ENCODE peak calls at places on chromosomes 6 and 20, in eight cellular contexts. J, S, B, U, H, P, O and G are unnamed samples.

GRCh38 chr6:15593798-15594197 is 69.0 kb downstream of the DTNBP1 start:
- DNase-seq in J (no peak), S (peak; percentile 47), B (peak; percentile 27), U (no peak), H (no peak), P (no peak), O (no peak), G (no peak)

GRCh38 chr20:53513489-53514298 is 79.9 kb downstream of the ZNF217 start:
- DNase-seq in J (no peak), S (no peak), B (no peak), U (no peak), H (no peak), P (no peak), O (no peak), G (no peak)

GRCh38 chr20:58461899-58462298 is 53.3 kb downstream of the APCDD1L start:
- DNase-seq in J (no peak), S (no peak), B (no peak), U (no peak), H (no peak), P (no peak), O (no peak), G (no peak)

GRCh38 chr6:140437619-140438345 is 1063.3 kb upstream of the CITED2 start:
- DNase-seq in J (no peak), S (no peak), B (peak; percentile 4), U (no peak), H (no peak), P (no peak), O (no peak), G (no peak)

GRCh38 chr6:88238901-88239300 is 72.8 kb upstream of the CNR1 start:
- DNase-seq in J (no peak), S (no peak), B (no peak), U (no peak), H (no peak), P (no peak), O (no peak), G (no peak)

GRCh38 chr6:19153270-19153980 is 683.7 kb upstream of the ID4 start:
- DNase-seq in J (no peak), S (no peak), B (no peak), U (no peak), H (no peak), P (no peak), O (no peak), G (no peak)

GRCh38 chr6:39335780-39336541 is 13.5 kb upstream of the KCNK16 start:
- DNase-seq in J (no peak), S (no peak), B (no peak), U (no peak), H (no peak), P (no peak), O (no peak), G (no peak)

GRCh38 chr6:5086294-5086890 is 1.3 kb downstream of the PPP1R3G start:
- DNase-seq in J (no peak), S (no peak), B (no peak), U (no peak), H (peak; percentile 50), P (no peak), O (no peak), G (no peak)

GRCh38 chr6:106509420-106510089 is 119.7 kb downstream of the RTN4IP1 start:
- DNase-seq in J (no peak), S (no peak), B (no peak), U (no peak), H (peak; percentile 75), P (no peak), O (peak; percentile 83), G (no peak)

GRCh38 chr6:36121752-36122494 is 8.4 kb upstream of the MAPK13 start:
- DNase-seq in J (no peak), S (no peak), B (no peak), U (no peak), H (no peak), P (no peak), O (no peak), G (no peak)
- H3K27ac ChIP-seq in J (no peak overlapping the region), S (no peak overlapping the region), B (no peak overlapping the region), U (peak overlapping the region; percentile 57), H (no peak overlapping the region), P (no peak overlapping the region), O (no peak overlapping the region), G (no peak overlapping the region)

GRCh38 chr20:43776691-43777090 is 49.9 kb upstream of the GTSF1L start:
- DNase-seq in J (no peak), S (no peak), B (peak; percentile 8), U (peak; percentile 41), H (no peak), P (no peak), O (no peak), G (no peak)
- H3K4me1 ChIP-seq in J (no peaks in the 10 kb centered on the region), S (no peaks in the 10 kb centered on the region), B (no peaks in the 10 kb centered on the region), U (peaks cover 2% of the 10 kb centered on the region), H (no peaks in the 10 kb centered on the region), P (no peaks in the 10 kb centered on the region), O (peaks cover 2% of the 10 kb centered on the region), G (no peaks in the 10 kb centered on the region)

GRCh38 chr6:151753581-151753980 is 53.9 kb upstream of the ESR1 start:
- DNase-seq in J (no peak), S (no peak), B (no peak), U (peak; percentile 60), H (no peak), P (no peak), O (no peak), G (no peak)

GRCh38 chr6:151763303-151763702 is 44.2 kb upstream of the ESR1 start:
- DNase-seq in J (no peak), S (no peak), B (peak; percentile 21), U (peak; percentile 69), H (peak; percentile 4), P (peak; percentile 33), O (no peak), G (no peak)

GRCh38 chr6:151762817-151763216 is 44.7 kb upstream of the ESR1 start:
- DNase-seq in J (no peak), S (no peak), B (no peak), U (no peak), H (no peak), P (no peak), O (no peak), G (no peak)

GRCh38 chr6:151760486-151760885 is 47.0 kb upstream of the ESR1 start:
- DNase-seq in J (no peak), S (no peak), B (no peak), U (no peak), H (no peak), P (no peak), O (no peak), G (no peak)

GRCh38 chr6:151757506-151757955 is 50.0 kb upstream of the ESR1 start:
- DNase-seq in J (no peak), S (no peak), B (no peak), U (no peak), H (no peak), P (no peak), O (no peak), G (no peak)
- H3K27ac ChIP-seq in J (no peak overlapping the region), S (no peak overlapping the region), B (no peak overlapping the region), U (no peak overlapping the region), H (no peak overlapping the region), P (peak overlapping the region; percentile 70), O (no peak overlapping the region), G (no peak overlapping the region)

GRCh38 chr6:112562348-112563220 is 215.5 kb downstream of the RFPL4B start:
- DNase-seq in J (no peak), S (no peak), B (peak; percentile 73), U (no peak), H (no peak), P (no peak), O (no peak), G (no peak)
- H3K4me1 ChIP-seq in J (no peaks in the 10 kb centered on the region), S (no peaks in the 10 kb centered on the region), B (peaks cover 4% of the 10 kb centered on the region), U (peaks cover 7% of the 10 kb centered on the region), H (no peaks in the 10 kb centered on the region), P (no peaks in the 10 kb centered on the region), O (no peaks in the 10 kb centered on the region), G (peaks cover 3% of the 10 kb centered on the region)